ENCODE peak calls at places on chromosomes 1 and 21, in six cellular contexts. A is astrocyte of the cerebellum, O is fibroblast of mammary gland, S is A549, R is OCI-LY7, I is epithelial cell of proximal tubule. K is an unnamed sample.

GRCh38 chr1:75097686-75098085 is 36.5 kb upstream of the LHX8 start:
- DNase-seq in S (peak), R (no peak), I (peak), O (no peak), A (peak), K (peak)

GRCh38 chr1:171727778-171728177 is 14.1 kb downstream of the VAMP4 start:
- DNase-seq in R (no peak), O (no peak), S (no peak), I (no peak), A (no peak), K (no peak)

GRCh38 chr1:202578565-202578964 is 131.7 kb downstream of the SYT2 start:
- DNase-seq in S (no peak), A (no peak), R (no peak), I (no peak), O (peak), K (no peak)

GRCh38 chr1:208203848-208204609 is 40.2 kb downstream of the PLXNA2 start:
- DNase-seq in I (no peak), S (no peak), R (no peak), A (peak), O (peak), K (no peak)

GRCh38 chr1:16204634-16205332 is 7.7 kb downstream of the ARHGEF19 start:
- DNase-seq in I (no peak), A (no peak), S (peak), R (peak), O (no peak), K (no peak)

GRCh38 chr21:39048064-39048463 is 135.2 kb downstream of the PSMG1 start:
- DNase-seq in O (peak), A (peak), R (no peak), I (peak), S (peak), K (no peak)

GRCh38 chr1:235079443-235079967 is 49.1 kb downstream of the TOMM20 start:
- DNase-seq in A (no peak), I (no peak), S (peak), R (peak), O (peak), K (no peak)

GRCh38 chr1:7389201-7389785 is 381.8 kb upstream of the VAMP3 start:
- DNase-seq in I (no peak), R (no peak), A (no peak), S (no peak), O (peak), K (no peak)

GRCh38 chr1:5934058-5934884 is 58.0 kb downstream of the NPHP4 start:
- DNase-seq in R (no peak), A (no peak), O (no peak), S (no peak), I (no peak), K (no peak)

GRCh38 chr1:8427986-8428385 is 110.1 kb downstream of the SLC45A1 start:
- DNase-seq in A (no peak), I (no peak), O (no peak), S (no peak), R (peak), K (no peak)

GRCh38 chr1:41397943-41398342 is 36.7 kb downstream of the FOXO6 start:
- DNase-seq in I (no peak), O (no peak), R (no peak), S (no peak), A (no peak), K (no peak)

GRCh38 chr1:22496536-22497160 is 45.0 kb downstream of the ZBTB40 start:
- DNase-seq in O (no peak), I (no peak), R (no peak), A (no peak), S (no peak), K (no peak)

GRCh38 chr1:20739225-20739624 is 6.7 kb upstream of the SH2D5 start:
- DNase-seq in S (peak), I (no peak), A (no peak), O (peak), R (no peak), K (peak)

GRCh38 chr1:39900662-39901485 is 843 bp downstream of the MYCL start:
- DNase-seq in O (no peak), I (no peak), S (no peak), A (no peak), R (no peak), K (no peak)

GRCh38 chr1:99645699-99646531 is at the start of gene PALMD:
- DNase-seq in O (peak), S (peak), I (no peak), A (no peak), R (no peak), K (no peak)

GRCh38 chr1:12478612-12478985 is 139.4 kb downstream of the DHRS3 start:
- DNase-seq in I (no peak), S (no peak), R (no peak), O (no peak), A (no peak), K (no peak)

GRCh38 chr1:26787381-26787705 is 407 bp upstream of the PIGV start:
- DNase-seq in O (peak), S (no peak), I (no peak), R (no peak), A (peak), K (no peak)

GRCh38 chr1:183893561-183894289 is 88.8 kb downstream of the RGL1 start:
- DNase-seq in S (no peak), R (no peak), A (no peak), O (no peak), I (no peak), K (no peak)

GRCh38 chr1:187032982-187033705 is 204.4 kb downstream of the PLA2G4A start:
- DNase-seq in A (no peak), O (peak), R (no peak), I (no peak), S (no peak), K (no peak)

GRCh38 chr21:37159949-37160348 is 86.9 kb downstream of the TTC3 start:
- DNase-seq in R (no peak), I (no peak), O (no peak), S (no peak), A (no peak), K (no peak)

GRCh38 chr1:244497805-244498204 is 36.7 kb downstream of the CATSPERE start:
- DNase-seq in R (no peak), A (no peak), S (no peak), I (no peak), O (peak), K (no peak)

GRCh38 chr21:38171723-38172344 is 85.0 kb upstream of the KCNJ15 start:
- DNase-seq in S (peak), R (no peak), A (no peak), I (peak), O (peak), K (no peak)

GRCh38 chr1:184299076-184299790 is 87.6 kb upstream of the C1orf21 start:
- DNase-seq in A (peak), O (peak), I (no peak), R (no peak), S (no peak), K (peak)

GRCh38 chr1:172630060-172630818 is 28.7 kb upstream of the FASLG start:
- DNase-seq in O (peak), I (no peak), A (no peak), S (peak), R (no peak), K (no peak)

GRCh38 chr1:156359973-156360372 is 9.0 kb upstream of the RHBG start:
- DNase-seq in S (peak), I (no peak), A (no peak), R (no peak), O (peak), K (no peak)

GRCh38 chr1:114340906-114341698 is 169.9 kb downstream of the TRIM33 start:
- DNase-seq in I (no peak), A (no peak), S (no peak), R (no peak), O (no peak), K (no peak)

GRCh38 chr1:36089393-36090121 is 865 bp downstream of the ADPRS start:
- DNase-seq in R (peak), O (peak), A (peak), I (no peak), S (no peak), K (no peak)

GRCh38 chr1:182235952-182236650 is 155.5 kb downstream of the GLUL start:
- DNase-seq in R (no peak), I (no peak), S (no peak), A (no peak), O (peak), K (no peak)

GRCh38 chr1:25569599-25570458 is 26.4 kb downstream of the LDLRAP1 start:
- DNase-seq in S (no peak), A (no peak), I (no peak), O (no peak), R (peak), K (no peak)

GRCh38 chr1:40140211-40140709 is 20.9 kb upstream of the RLF start:
- DNase-seq in O (no peak), R (no peak), S (peak), A (no peak), I (no peak), K (no peak)

GRCh38 chr1:148308832-148309458 is 156.9 kb upstream of the NBPF11 start:
- DNase-seq in A (no peak), R (no peak), O (peak), S (peak), I (no peak), K (no peak)

GRCh38 chr21:28336299-28336698 is 656.4 kb downstream of the LTN1 start:
- DNase-seq in R (peak), O (peak), I (peak), S (peak), A (peak), K (peak)

GRCh38 chr1:24179251-24179895 is 7.7 kb downstream of the IFNLR1 start:
- DNase-seq in A (no peak), I (no peak), S (no peak), O (no peak), R (no peak), K (no peak)

GRCh38 chr1:24175033-24175755 is 11.9 kb downstream of the IFNLR1 start:
- DNase-seq in O (no peak), A (no peak), I (no peak), R (no peak), S (no peak), K (no peak)

GRCh38 chr1:24177161-24177560 is 9.9 kb downstream of the IFNLR1 start:
- DNase-seq in O (no peak), S (no peak), A (no peak), R (no peak), I (no peak), K (no peak)

GRCh38 chr1:24180676-24181075 is 6.4 kb downstream of the IFNLR1 start:
- DNase-seq in I (no peak), R (no peak), A (no peak), O (no peak), S (no peak), K (no peak)

GRCh38 chr1:24178404-24178803 is 8.7 kb downstream of the IFNLR1 start:
- DNase-seq in S (no peak), O (peak), R (no peak), A (no peak), I (no peak), K (no peak)
- TF ChIP-seq CTCF in S (no peak), O (no peak), R (no peak), A (no peak), I (no peak), K (no peak)

DNA sequence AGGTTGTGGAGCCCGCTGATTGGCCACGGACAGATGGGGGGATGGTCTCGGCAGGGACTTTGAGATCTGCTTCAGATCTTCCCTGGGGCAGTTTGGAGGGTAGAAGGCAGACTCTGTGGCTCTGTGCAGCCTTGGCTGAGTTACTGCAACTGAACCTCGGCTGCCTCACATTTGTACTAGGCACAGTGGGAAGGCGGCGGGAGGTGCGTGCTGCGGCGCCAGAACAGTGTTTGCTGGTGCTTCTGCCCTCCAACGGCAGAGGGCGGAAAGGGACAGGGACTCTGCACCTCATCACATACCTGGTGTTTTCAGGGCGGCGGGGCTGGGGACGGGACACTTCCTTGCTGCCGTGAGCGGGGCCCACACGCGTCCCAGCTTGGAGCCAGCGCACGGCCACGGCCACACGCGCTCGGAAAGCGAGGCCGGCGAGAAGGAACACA is 26.2 kb downstream of the SLC66A1 start:
- DNase-seq in O (no peak), R (no peak), S (no peak), A (no peak), I (no peak), K (no peak)
- H3K4me3 ChIP-seq in O (no peak), R (no peak), S (no peak), A (no peak), I (no peak), K (no peak)

GRCh38 chr1:201481761-201482493 is 12.9 kb upstream of the PHLDA3 start:
- DNase-seq in O (peak), R (peak), I (no peak), S (peak), A (peak), K (no peak)

GRCh38 chr1:201479331-201479730 is 10.3 kb upstream of the PHLDA3 start:
- DNase-seq in A (no peak), S (no peak), O (no peak), R (no peak), I (no peak), K (no peak)

GRCh38 chr1:201481004-201481380 is 12.0 kb upstream of the PHLDA3 start:
- DNase-seq in I (no peak), O (no peak), A (no peak), S (no peak), R (no peak), K (no peak)

GRCh38 chr1:201482755-201483154 is 13.8 kb upstream of the PHLDA3 start:
- DNase-seq in R (no peak), S (no peak), O (no peak), I (no peak), A (no peak), K (no peak)

DNA sequence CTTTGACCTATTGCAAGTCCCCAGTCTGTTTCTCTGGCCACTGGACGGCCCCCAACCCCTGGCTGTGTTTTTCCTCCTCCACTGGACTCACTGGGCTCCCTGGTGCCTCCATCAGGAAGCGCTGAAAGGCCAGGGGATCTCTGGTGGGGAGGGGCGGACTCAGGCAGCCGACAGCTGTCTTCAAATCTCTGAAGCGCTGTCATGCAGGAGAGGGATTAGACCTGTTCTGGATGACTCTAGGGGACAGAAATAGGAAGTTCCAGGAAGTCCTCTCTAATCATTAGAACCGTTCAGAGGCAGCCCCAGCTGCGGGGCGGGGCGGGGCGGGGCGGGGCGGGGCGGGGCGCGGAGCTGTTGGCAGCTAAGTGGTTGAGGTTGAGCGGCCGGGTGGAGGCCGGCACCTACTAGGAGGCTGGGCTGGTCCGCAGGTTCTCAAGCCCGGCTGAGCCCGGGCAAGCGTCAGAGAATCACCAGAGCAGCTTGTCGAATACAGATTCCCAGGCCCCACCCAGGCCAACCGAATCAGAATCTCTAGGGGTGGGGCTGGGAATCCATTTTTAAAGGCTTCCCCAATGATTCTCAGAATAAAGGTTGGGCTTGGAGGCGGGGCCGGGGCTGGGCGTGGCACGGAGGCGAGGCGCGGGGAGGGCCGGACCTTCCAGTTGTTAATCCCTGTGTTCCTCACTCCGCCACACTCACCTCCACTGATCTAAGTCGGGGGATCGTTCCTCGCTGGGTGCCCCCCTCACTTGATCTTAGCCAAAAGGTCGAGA is 11.4 kb upstream of the PHLDA3 start:
- DNase-seq in I (no peak), O (peak), S (peak), R (peak), A (no peak), K (no peak)
- TF ChIP-seq CTCF in I (peak), O (peak), S (no peak), R (no peak), A (no peak), K (no peak)

DNA sequence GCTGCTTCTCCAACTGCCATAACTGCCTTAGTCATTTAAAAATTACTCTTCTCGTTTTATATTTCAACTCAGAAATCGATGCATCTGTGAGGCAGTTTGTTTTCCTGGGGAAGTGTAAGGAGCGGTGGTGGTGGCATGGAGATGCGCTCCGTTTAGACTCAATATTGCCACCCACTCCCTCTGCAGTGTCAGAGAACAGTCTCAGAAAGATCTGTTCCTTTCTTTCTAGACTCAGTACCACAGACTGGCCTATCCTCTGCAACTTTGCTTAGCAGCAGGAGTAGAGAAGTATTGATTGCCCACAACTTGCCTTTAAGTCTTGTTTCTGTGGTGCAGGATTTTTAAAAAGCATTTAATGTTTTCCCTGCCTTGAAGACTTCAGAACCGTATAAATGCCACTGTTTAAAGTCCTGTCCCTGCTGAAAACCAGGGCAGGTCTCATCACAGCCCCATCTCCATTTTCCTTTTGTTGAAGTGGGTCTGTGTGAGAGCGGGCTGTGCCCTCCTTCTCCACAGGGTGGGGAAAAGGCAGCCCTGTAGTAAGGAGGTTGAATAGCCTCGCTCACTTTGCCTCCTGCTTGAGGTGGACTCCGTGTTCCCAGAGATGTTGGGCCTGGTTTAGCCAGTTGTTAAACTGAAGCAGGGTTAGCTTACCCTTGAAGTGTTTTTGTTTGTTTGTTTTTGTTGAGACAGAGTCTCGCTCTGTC is 105.2 kb downstream of the NFIA start:
- DNase-seq in O (no peak), A (no peak), I (no peak), S (no peak), R (no peak), K (no peak)
- H3K4me3 ChIP-seq in O (no peak), A (no peak), I (no peak), S (no peak), R (no peak), K (no peak)

DNA sequence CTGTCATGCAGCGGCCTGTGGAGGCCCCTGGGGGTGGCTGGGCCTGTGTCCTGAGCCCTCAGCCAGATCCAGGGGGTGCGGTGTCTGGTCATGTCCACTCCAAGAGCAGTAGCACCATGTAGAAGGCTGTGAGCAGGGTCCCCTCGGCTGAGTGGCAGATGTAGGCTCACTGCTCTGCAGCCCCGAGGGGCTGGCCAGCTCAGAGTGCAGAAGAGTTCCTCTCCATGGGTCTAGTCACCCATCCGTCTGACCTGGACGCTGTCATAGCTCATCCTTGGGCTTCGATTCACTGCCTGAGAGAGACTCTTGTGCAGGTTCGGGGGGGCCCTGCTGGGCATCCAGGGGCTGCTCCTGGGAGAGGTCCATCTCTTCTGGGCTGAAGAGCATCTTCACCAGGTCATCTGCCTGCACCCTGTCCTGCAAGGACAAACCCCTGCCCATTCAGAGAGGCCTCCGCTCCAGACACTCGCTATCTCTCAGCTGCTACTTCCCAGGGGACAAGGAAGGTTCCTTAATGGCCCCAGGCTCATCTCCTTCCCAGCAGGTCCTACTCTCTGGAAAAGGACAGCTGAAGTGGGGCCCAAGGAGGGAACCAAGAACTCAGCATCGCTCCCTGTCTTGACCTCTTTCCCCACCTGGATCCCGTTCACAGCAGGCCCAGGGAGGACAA is 6.5 kb upstream of the CLDN19 start:
- DNase-seq in O (no peak), I (no peak), A (no peak), S (no peak), R (no peak), K (no peak)
- TF ChIP-seq CTCF in O (no peak), I (no peak), A (no peak), S (no peak), R (no peak), K (no peak)

GRCh38 chr1:66372522-66373071 is 161.4 kb upstream of the SGIP1 start:
- DNase-seq in S (no peak), I (no peak), R (peak), O (no peak), A (no peak), K (no peak)

GRCh38 chr1:66373072-66373685 is 160.8 kb upstream of the SGIP1 start:
- DNase-seq in R (no peak), O (no peak), S (no peak), A (no peak), I (no peak), K (no peak)

GRCh38 chr1:66370462-66370907 is 163.5 kb upstream of the SGIP1 start:
- DNase-seq in S (no peak), I (peak), R (no peak), A (no peak), O (no peak), K (no peak)

GRCh38 chr1:66374148-66374547 is 159.8 kb upstream of the SGIP1 start:
- DNase-seq in I (no peak), R (no peak), S (no peak), O (peak), A (no peak), K (no peak)

GRCh38 chr1:66371233-66372005 is 162.5 kb upstream of the SGIP1 start:
- DNase-seq in A (no peak), I (peak), R (no peak), S (no peak), O (peak), K (peak)
- H3K4me3 ChIP-seq in A (no peak), I (no peak), R (no peak), S (no peak), O (no peak), K (no peak)

K was measured in BJ.